ENCODE peak calls at places on chromosomes 7 and 10, in eight cellular contexts. U is SK-N-SH, I is retina, V is KBM-7, E is KG1, L is NCI-H1105 treated with DMSO at 0.1 percent for 48 hours, Q is GM12878, D is ovary. H is an unnamed sample.

GRCh38 chr10:119802068-119802538 is 70.5 kb downstream of the MCMBP start:
- DNase-seq in E (no peak), I (no peak), U (no peak), Q (no peak), V (no peak), L (no peak), D (no peak), H (no peak)

GRCh38 chr7:100881136-100881535 is 6.2 kb downstream of the SRRT start:
- DNase-seq in E (no peak), V (no peak), I (no peak), D (no peak), U (no peak), Q (no peak), L (no peak), H (no peak)

GRCh38 chr7:105905209-105905910 is 29.0 kb upstream of the ATXN7L1 start:
- DNase-seq in L (no peak), I (no peak), Q (no peak), D (no peak), E (no peak), V (no peak), U (no peak), H (no peak)

GRCh38 chr10:63217120-63217605 is 84.0 kb downstream of the NRBF2 start:
- DNase-seq in E (peak), D (no peak), U (peak), I (no peak), L (peak), Q (no peak), V (peak), H (peak)

GRCh38 chr10:96416643-96417042 is 57.8 kb upstream of the OPALIN start:
- DNase-seq in I (no peak), D (peak), L (no peak), V (no peak), Q (no peak), E (no peak), U (no peak), H (no peak)

GRCh38 chr10:114810926-114811325 is 10.7 kb upstream of the FHIP2A start:
- DNase-seq in Q (no peak), U (no peak), V (no peak), E (no peak), L (no peak), I (no peak), D (no peak), H (no peak)

GRCh38 chr10:78952686-78953085 is 116.1 kb upstream of the ZMIZ1 start:
- DNase-seq in Q (no peak), L (no peak), D (peak), V (no peak), E (peak), U (no peak), I (no peak), H (no peak)

GRCh38 chr7:158811461-158811860 is 17.8 kb downstream of the ESYT2 start:
- DNase-seq in D (peak), Q (no peak), V (no peak), U (no peak), L (no peak), E (no peak), I (no peak), H (no peak)

GRCh38 chr7:117645456-117646181 is 165.8 kb downstream of the CFTR start:
- DNase-seq in L (no peak), V (peak), U (no peak), Q (no peak), I (no peak), E (no peak), D (no peak), H (no peak)

GRCh38 chr10:122387572-122387971 is 13.1 kb downstream of the PLEKHA1 start:
- DNase-seq in I (no peak), E (no peak), L (no peak), Q (no peak), D (no peak), U (no peak), V (no peak), H (no peak)

GRCh38 chr7:155669717-155670505 is 25.4 kb downstream of the RBM33 start:
- DNase-seq in V (no peak), D (no peak), Q (no peak), L (no peak), I (no peak), E (no peak), U (peak), H (no peak)

GRCh38 chr7:140697447-140698143 is 1.1 kb downstream of the NDUFB2 start:
- DNase-seq in D (no peak), L (no peak), V (no peak), U (no peak), E (no peak), I (no peak), Q (no peak), H (no peak)

GRCh38 chr10:109877546-109877945 is 45.8 kb downstream of the XPNPEP1 start:
- DNase-seq in E (no peak), L (no peak), V (no peak), U (no peak), I (no peak), D (no peak), Q (no peak), H (no peak)

GRCh38 chr7:32158076-32158475 is 87.9 kb upstream of the PDE1C start:
- DNase-seq in V (no peak), I (no peak), U (no peak), Q (no peak), E (no peak), L (no peak), D (no peak), H (no peak)

GRCh38 chr10:122190553-122190952 is 80.5 kb upstream of the BTBD16 start:
- DNase-seq in D (no peak), E (no peak), U (no peak), V (no peak), Q (no peak), L (no peak), I (no peak), H (peak)

GRCh38 chr7:73633844-73634243 is 9.5 kb upstream of the MLXIPL start:
- DNase-seq in I (no peak), E (no peak), L (no peak), D (no peak), V (no peak), Q (no peak), U (no peak), H (no peak)

GRCh38 chr10:62057359-62057758 is 155.9 kb downstream of the ARID5B start:
- DNase-seq in D (no peak), E (no peak), U (no peak), L (no peak), I (no peak), V (no peak), Q (no peak), H (no peak)

GRCh38 chr7:27869060-27869459 is 129.1 kb downstream of the TAX1BP1 start:
- DNase-seq in D (no peak), U (no peak), I (no peak), L (no peak), V (no peak), E (no peak), Q (no peak), H (no peak)

GRCh38 chr7:80277434-80278427 is 143.1 kb downstream of the GNAI1 start:
- DNase-seq in E (no peak), Q (no peak), U (no peak), V (no peak), D (no peak), L (no peak), I (no peak), H (no peak)

GRCh38 chr10:17454181-17454800 is at the start of gene ST8SIA6:
- DNase-seq in D (peak), I (peak), U (peak), V (peak), L (peak), Q (no peak), E (no peak), H (peak)

GRCh38 chr10:14543048-14543903 is 212.6 kb upstream of the FRMD4A start:
- DNase-seq in E (no peak), U (no peak), D (peak), I (no peak), L (no peak), Q (no peak), V (peak), H (no peak)

GRCh38 chr7:29488203-29488970 is 75.2 kb upstream of the PRR15 start:
- DNase-seq in E (no peak), D (peak), L (no peak), U (no peak), Q (no peak), I (no peak), V (no peak), H (no peak)

GRCh38 chr7:38223311-38223710 is 45.3 kb downstream of the STARD3NL start:
- DNase-seq in D (no peak), E (no peak), L (no peak), V (peak), I (no peak), Q (no peak), U (no peak), H (no peak)

GRCh38 chr10:82162549-82163210 is 287.7 kb downstream of the NRG3 start:
- DNase-seq in D (no peak), I (no peak), E (no peak), V (no peak), U (no peak), L (peak), Q (no peak), H (no peak)

GRCh38 chr10:78876449-78876848 is 192.3 kb upstream of the ZMIZ1 start:
- DNase-seq in I (no peak), U (no peak), E (no peak), V (no peak), D (no peak), L (no peak), Q (no peak), H (no peak)

GRCh38 chr7:21941570-21942224 is 4.0 kb downstream of the CDCA7L start:
- DNase-seq in E (no peak), U (peak), D (no peak), I (peak), L (no peak), V (peak), Q (peak), H (peak)

GRCh38 chr10:5159126-5159525 is 25.8 kb downstream of the AKR1C8 start:
- DNase-seq in V (no peak), U (no peak), Q (no peak), I (no peak), D (no peak), L (no peak), E (no peak), H (no peak)

GRCh38 chr10:131872837-131873375 is 27.9 kb upstream of the PPP2R2D start:
- DNase-seq in E (no peak), Q (no peak), I (no peak), D (no peak), L (no peak), V (no peak), U (no peak), H (no peak)

GRCh38 chr10:6416892-6417512 is 163.1 kb downstream of the PRKCQ start:
- DNase-seq in L (peak), D (no peak), E (peak), U (peak), V (peak), I (peak), Q (no peak), H (no peak)

GRCh38 chr7:134029743-134030142 is 97.4 kb upstream of the LRGUK start:
- DNase-seq in D (no peak), L (no peak), I (no peak), E (no peak), U (no peak), Q (no peak), V (no peak), H (no peak)

GRCh38 chr7:28768577-28769147 is 189.5 kb downstream of the TRIL start:
- DNase-seq in V (no peak), I (no peak), U (no peak), L (peak), Q (no peak), E (no peak), D (no peak), H (no peak)

H was measured in BE2C.